ENCODE peak calls at places on chromosomes 12 and 14, in seven cellular contexts. Z is OCI-LY7; T is CD4-positive, alpha-beta memory T cell; X is adrenal gland; N is GM23248; B is lower lobe of right lung; I is mammary epithelial cell. S is an unnamed sample.

GRCh38 chr12:128069359-128069997 is 197.5 kb upstream of the TMEM132C start:
- DNase-seq in Z (peak; percentile 60), T (no peak), X (peak; percentile 62), N (peak; percentile 79), B (no peak), I (peak; percentile 45), S (no peak)

GRCh38 chr12:105698047-105698446 is 367.6 kb downstream of the C12orf75 start:
- DNase-seq in Z (no peak), T (no peak), X (no peak), N (peak; percentile 4), B (no peak), I (no peak), S (no peak)

GRCh38 chr14:102140750-102141145 is 1.1 kb downstream of the WDR20 start:
- DNase-seq in Z (no peak), T (no peak), X (no peak), N (no peak), B (no peak), I (peak; percentile 33), S (no peak)

GRCh38 chr12:109358154-109358869 is 10.6 kb downstream of the MYO1H start:
- DNase-seq in Z (no peak), T (no peak), X (no peak), N (peak; percentile 45), B (no peak), I (no peak), S (no peak)

GRCh38 chr12:128120035-128120434 is 146.9 kb upstream of the TMEM132C start:
- DNase-seq in Z (no peak), T (no peak), X (no peak), N (no peak), B (no peak), I (no peak), S (no peak)

GRCh38 chr14:71597955-71598659 is 334.1 kb upstream of the RGS6 start:
- DNase-seq in Z (peak; percentile 52), T (no peak), X (no peak), N (no peak), B (no peak), I (no peak), S (no peak)

GRCh38 chr12:119154435-119154818 is 24.3 kb upstream of the HSPB8 start:
- DNase-seq in Z (no peak), T (no peak), X (no peak), N (peak; percentile 27), B (no peak), I (no peak), S (no peak)

GRCh38 chr14:61438860-61439765 is 117.7 kb downstream of the PRKCH start:
- DNase-seq in Z (no peak), T (peak; percentile 36), X (peak; percentile 32), N (peak; percentile 64), B (peak; percentile 71), I (peak; percentile 43), S (peak; percentile 20)

GRCh38 chr12:124771462-124772361 is 92.0 kb downstream of the SCARB1 start:
- DNase-seq in Z (peak; percentile 82), T (peak; percentile 64), X (peak; percentile 91), N (peak; percentile 79), B (peak; percentile 89), I (peak; percentile 41), S (peak; percentile 82)

GRCh38 chr12:162467-163307 is 51.3 kb downstream of the SLC6A12 start:
- DNase-seq in Z (peak; percentile 46), T (no peak), X (no peak), N (no peak), B (no peak), I (no peak), S (no peak)

GRCh38 chr12:52391618-52392002 is 6.2 kb upstream of the KRT84 start:
- DNase-seq in Z (no peak), T (no peak), X (peak; percentile 54), N (peak; percentile 38), B (no peak), I (peak; percentile 49), S (no peak)

GRCh38 chr12:5247144-5247543 is 184.8 kb upstream of the NTF3 start:
- DNase-seq in Z (no peak), T (no peak), X (no peak), N (no peak), B (no peak), I (no peak), S (no peak)

GRCh38 chr12:88681271-88681670 is 101.0 kb upstream of the KITLG start:
- DNase-seq in Z (no peak), T (no peak), X (no peak), N (no peak), B (no peak), I (no peak), S (no peak)

GRCh38 chr14:69789118-69789640 is 7.9 kb downstream of the SLC10A1 start:
- DNase-seq in Z (no peak), T (no peak), X (no peak), N (no peak), B (no peak), I (peak; percentile 84), S (no peak)
- H3K4me1 ChIP-seq in Z (no peaks in the 10 kb centered on the region), T (no peaks in the 10 kb centered on the region), X (no peaks in the 10 kb centered on the region), N (no peaks in the 10 kb centered on the region), B (no peaks in the 10 kb centered on the region), I (peaks cover 13% of the 10 kb centered on the region), S (no peaks in the 10 kb centered on the region)

GRCh38 chr12:75481013-75481705 is 604 bp downstream of the GLIPR1 start:
- DNase-seq in Z (peak; percentile 57), T (no peak), X (no peak), N (peak; percentile 34), B (no peak), I (no peak), S (no peak)
- H3K4me3 ChIP-seq in Z (peak overlapping the region; percentile 64), T (peak overlapping the region; percentile 84), X (no peak overlapping the region), N (peak overlapping the region; percentile 86), B (peak overlapping the region; percentile 48), I (peak overlapping the region; percentile 71), S (peak overlapping the region; percentile 50)

DNA sequence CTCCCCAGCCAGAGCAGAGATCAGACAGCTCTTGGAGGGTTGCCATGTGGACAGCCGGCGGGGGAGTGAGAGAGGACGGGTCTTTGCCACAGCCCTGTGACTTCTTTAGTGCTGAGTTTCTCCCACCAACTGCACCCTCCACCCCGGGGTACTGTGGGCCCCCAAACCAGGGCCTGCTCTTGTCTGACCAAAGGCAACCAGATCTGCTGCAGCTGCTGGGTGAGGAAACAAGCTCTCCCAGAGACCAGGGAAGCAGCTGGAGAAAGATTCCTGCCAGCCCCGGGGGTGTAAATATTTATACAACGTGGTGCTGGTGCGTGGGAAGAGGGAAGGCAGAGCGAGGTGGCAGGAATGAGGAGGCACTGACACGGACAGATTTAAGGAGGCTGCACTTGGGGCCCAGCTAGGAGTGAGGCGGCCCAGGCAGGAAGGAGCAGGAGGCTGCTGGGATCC is 14.3 kb upstream of the ZFP36L1 start:
- DNase-seq in Z (peak; percentile 77), T (no peak), X (peak; percentile 37), N (peak; percentile 87), B (peak; percentile 57), I (no peak), S (peak; percentile 83)
- H3K4me1 ChIP-seq in Z (peaks cover 33% of the 10 kb centered on the region), T (peaks cover 18% of the 10 kb centered on the region), X (no peaks in the 10 kb centered on the region), N (peaks cover 17% of the 10 kb centered on the region), B (peaks cover 49% of the 10 kb centered on the region), I (peaks cover 11% of the 10 kb centered on the region), S (peaks cover 28% of the 10 kb centered on the region)

DNA sequence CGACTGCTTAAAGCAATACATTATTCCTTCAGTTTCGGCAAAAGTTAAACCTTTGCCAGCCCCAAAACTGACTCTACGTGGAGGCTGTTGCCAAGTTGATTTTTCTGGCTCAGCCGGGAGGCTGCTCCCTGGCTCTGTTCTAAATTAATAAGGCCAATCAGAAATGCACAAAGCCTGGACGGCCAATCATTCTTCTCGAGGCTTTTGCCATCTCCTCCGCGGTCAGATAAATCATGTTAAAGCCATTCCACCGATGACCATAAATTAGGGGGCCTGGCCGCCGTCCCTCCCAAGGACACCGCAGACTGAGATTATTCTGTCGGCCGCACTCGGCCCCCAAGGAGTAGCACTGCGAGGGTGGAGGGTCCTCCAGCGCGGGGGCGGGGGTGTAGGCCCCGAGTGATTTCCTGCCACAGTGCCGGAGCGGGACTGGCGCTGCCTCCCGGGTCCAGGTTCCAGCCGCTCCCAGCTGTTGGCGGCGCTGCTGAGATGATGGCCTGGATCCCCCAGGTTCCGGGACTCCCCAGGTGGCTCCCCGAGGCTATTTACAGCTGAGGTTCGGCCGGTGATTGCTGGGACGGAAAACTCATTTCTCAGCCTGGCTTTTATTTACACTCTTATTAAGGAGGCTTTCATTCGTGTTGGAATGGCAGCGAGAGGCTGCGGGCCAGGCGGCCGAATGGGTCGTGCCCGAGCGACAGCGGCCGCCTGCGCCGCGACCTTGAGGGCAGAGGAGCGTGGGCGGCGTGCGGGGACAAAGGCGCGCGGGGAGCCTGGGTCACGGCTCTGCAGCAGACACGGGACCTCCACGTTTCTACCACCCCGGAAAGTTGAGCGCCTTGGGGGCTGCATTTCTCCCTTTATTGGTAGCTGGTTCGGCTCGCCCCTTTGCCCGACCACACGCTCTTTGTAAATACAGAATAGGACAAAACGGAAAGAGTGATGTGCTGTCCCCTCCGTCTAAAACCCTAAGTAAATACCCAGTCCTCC is 165.2 kb downstream of the MON2 start:
- DNase-seq in Z (no peak), T (peak; percentile 3), X (peak; percentile 78), N (peak; percentile 90), B (peak; percentile 64), I (peak; percentile 44), S (peak; percentile 69)
- H3K4me3 ChIP-seq in Z (no peak overlapping the region), T (peak overlapping the region; percentile 44), X (no peak overlapping the region), N (peak overlapping the region; percentile 72), B (peak overlapping the region; percentile 63), I (peak overlapping the region; percentile 14), S (peak overlapping the region; percentile 55)

S was measured in ovary.